ENCODE peak calls at places on chromosome 11, in seven cellular contexts. One of them, this sample, is unnamed.
A peak's percentile ranks its signal among the peaks of the same experiment; 100 is the strongest.

GRCh38 chr11:65426839-65427690 is 4.5 kb downstream of the NEAT1 start:
- DNase-seq in kidney epithelial cell: no peak
- DNase-seq in stimulated activated CD8-positive, alpha-beta memory T cell treated with anti-CD3 and anti-CD28 coated beads, Interleukin-7, amount 100 ng/mL, for 48 hours: no peak
- DNase-seq in choroid plexus epithelial cell: peak; percentile 86
- DNase-seq in mesendoderm: peak; percentile 83
- DNase-seq in posterior vena cava: peak; percentile 83
- DNase-seq in HS-27A: no peak
- DNase-seq in this sample: peak; percentile 70

GRCh38 chr11:10908215-10908990 is 50.5 kb upstream of the ZBED5 start:
- DNase-seq in kidney epithelial cell: peak; percentile 84
- DNase-seq in stimulated activated CD8-positive, alpha-beta memory T cell treated with anti-CD3 and anti-CD28 coated beads, Interleukin-7, amount 100 ng/mL, for 48 hours: no peak
- DNase-seq in choroid plexus epithelial cell: peak; percentile 90
- DNase-seq in mesendoderm: peak; percentile 56
- DNase-seq in posterior vena cava: peak; percentile 71
- DNase-seq in HS-27A: peak; percentile 94
- DNase-seq in this sample: no peak

GRCh38 chr11:112885744-112886706 is 75.2 kb upstream of the NCAM1 start:
- DNase-seq in kidney epithelial cell: no peak
- DNase-seq in stimulated activated CD8-positive, alpha-beta memory T cell treated with anti-CD3 and anti-CD28 coated beads, Interleukin-7, amount 100 ng/mL, for 48 hours: no peak
- DNase-seq in choroid plexus epithelial cell: no peak
- DNase-seq in mesendoderm: no peak
- DNase-seq in posterior vena cava: no peak
- DNase-seq in HS-27A: no peak
- DNase-seq in this sample: no peak

GRCh38 chr11:94130589-94131362 is 2.1 kb downstream of the PANX1 start:
- DNase-seq in kidney epithelial cell: no peak
- DNase-seq in stimulated activated CD8-positive, alpha-beta memory T cell treated with anti-CD3 and anti-CD28 coated beads, Interleukin-7, amount 100 ng/mL, for 48 hours: no peak
- DNase-seq in choroid plexus epithelial cell: peak; percentile 94
- DNase-seq in mesendoderm: no peak
- DNase-seq in posterior vena cava: no peak
- DNase-seq in HS-27A: no peak
- DNase-seq in this sample: no peak

GRCh38 chr11:61855939-61856730 is 28.0 kb downstream of the FADS2 start:
- DNase-seq in kidney epithelial cell: no peak
- DNase-seq in stimulated activated CD8-positive, alpha-beta memory T cell treated with anti-CD3 and anti-CD28 coated beads, Interleukin-7, amount 100 ng/mL, for 48 hours: no peak
- DNase-seq in choroid plexus epithelial cell: peak; percentile 46
- DNase-seq in mesendoderm: no peak
- DNase-seq in posterior vena cava: no peak
- DNase-seq in HS-27A: no peak
- DNase-seq in this sample: no peak

GRCh38 chr11:44474702-44475101 is 90.8 kb upstream of the CD82 start:
- DNase-seq in kidney epithelial cell: no peak
- DNase-seq in stimulated activated CD8-positive, alpha-beta memory T cell treated with anti-CD3 and anti-CD28 coated beads, Interleukin-7, amount 100 ng/mL, for 48 hours: no peak
- DNase-seq in choroid plexus epithelial cell: no peak
- DNase-seq in mesendoderm: no peak
- DNase-seq in posterior vena cava: no peak
- DNase-seq in HS-27A: no peak
- DNase-seq in this sample: no peak

GRCh38 chr11:24046731-24047130 is 450.1 kb upstream of the LUZP2 start:
- DNase-seq in kidney epithelial cell: no peak
- DNase-seq in stimulated activated CD8-positive, alpha-beta memory T cell treated with anti-CD3 and anti-CD28 coated beads, Interleukin-7, amount 100 ng/mL, for 48 hours: no peak
- DNase-seq in choroid plexus epithelial cell: peak; percentile 26
- DNase-seq in mesendoderm: no peak
- DNase-seq in posterior vena cava: no peak
- DNase-seq in HS-27A: no peak
- DNase-seq in this sample: no peak

GRCh38 chr11:120137611-120138521 is at the start of gene TRIM29:
- DNase-seq in kidney epithelial cell: no peak
- DNase-seq in stimulated activated CD8-positive, alpha-beta memory T cell treated with anti-CD3 and anti-CD28 coated beads, Interleukin-7, amount 100 ng/mL, for 48 hours: no peak
- DNase-seq in choroid plexus epithelial cell: no peak
- DNase-seq in mesendoderm: peak; percentile 14
- DNase-seq in posterior vena cava: peak; percentile 75
- DNase-seq in HS-27A: no peak
- DNase-seq in this sample: peak; percentile 33

GRCh38 chr11:60785136-60785535 is at the start of gene MS4A10:
- DNase-seq in kidney epithelial cell: no peak
- DNase-seq in stimulated activated CD8-positive, alpha-beta memory T cell treated with anti-CD3 and anti-CD28 coated beads, Interleukin-7, amount 100 ng/mL, for 48 hours: no peak
- DNase-seq in choroid plexus epithelial cell: no peak
- DNase-seq in mesendoderm: no peak
- DNase-seq in posterior vena cava: peak; percentile 34
- DNase-seq in HS-27A: no peak
- DNase-seq in this sample: no peak

GRCh38 chr11:66150140-66150539 is 80.1 kb downstream of the PACS1 start:
- DNase-seq in kidney epithelial cell: no peak
- DNase-seq in stimulated activated CD8-positive, alpha-beta memory T cell treated with anti-CD3 and anti-CD28 coated beads, Interleukin-7, amount 100 ng/mL, for 48 hours: no peak
- DNase-seq in choroid plexus epithelial cell: peak; percentile 52
- DNase-seq in mesendoderm: no peak
- DNase-seq in posterior vena cava: no peak
- DNase-seq in HS-27A: no peak
- DNase-seq in this sample: no peak

GRCh38 chr11:93727985-93728791 is 13.1 kb downstream of the TAF1D start:
- DNase-seq in kidney epithelial cell: no peak
- DNase-seq in stimulated activated CD8-positive, alpha-beta memory T cell treated with anti-CD3 and anti-CD28 coated beads, Interleukin-7, amount 100 ng/mL, for 48 hours: no peak
- DNase-seq in choroid plexus epithelial cell: no peak
- DNase-seq in mesendoderm: no peak
- DNase-seq in posterior vena cava: no peak
- DNase-seq in HS-27A: no peak
- DNase-seq in this sample: no peak

GRCh38 chr11:30586251-30587144 is at the start of gene MPPED2:
- DNase-seq in kidney epithelial cell: no peak
- DNase-seq in stimulated activated CD8-positive, alpha-beta memory T cell treated with anti-CD3 and anti-CD28 coated beads, Interleukin-7, amount 100 ng/mL, for 48 hours: no peak
- DNase-seq in choroid plexus epithelial cell: peak; percentile 10
- DNase-seq in mesendoderm: peak; percentile 85
- DNase-seq in posterior vena cava: peak; percentile 83
- DNase-seq in HS-27A: no peak
- DNase-seq in this sample: no peak

GRCh38 chr11:1848640-1849265 is 4.1 kb upstream of the LSP1 start:
- DNase-seq in kidney epithelial cell: no peak
- DNase-seq in stimulated activated CD8-positive, alpha-beta memory T cell treated with anti-CD3 and anti-CD28 coated beads, Interleukin-7, amount 100 ng/mL, for 48 hours: no peak
- DNase-seq in choroid plexus epithelial cell: no peak
- DNase-seq in mesendoderm: no peak
- DNase-seq in posterior vena cava: no peak
- DNase-seq in HS-27A: no peak
- DNase-seq in this sample: no peak

GRCh38 chr11:68843052-68843561 is 1.4 kb upstream of the CPT1A start:
- DNase-seq in kidney epithelial cell: no peak
- DNase-seq in stimulated activated CD8-positive, alpha-beta memory T cell treated with anti-CD3 and anti-CD28 coated beads, Interleukin-7, amount 100 ng/mL, for 48 hours: no peak
- DNase-seq in choroid plexus epithelial cell: peak; percentile 62
- DNase-seq in mesendoderm: no peak
- DNase-seq in posterior vena cava: no peak
- DNase-seq in HS-27A: no peak
- DNase-seq in this sample: peak; percentile 48

GRCh38 chr11:34986883-34987525 is 70.6 kb downstream of the PDHX start:
- DNase-seq in kidney epithelial cell: no peak
- DNase-seq in stimulated activated CD8-positive, alpha-beta memory T cell treated with anti-CD3 and anti-CD28 coated beads, Interleukin-7, amount 100 ng/mL, for 48 hours: no peak
- DNase-seq in choroid plexus epithelial cell: no peak
- DNase-seq in mesendoderm: no peak
- DNase-seq in posterior vena cava: no peak
- DNase-seq in HS-27A: no peak
- DNase-seq in this sample: no peak

GRCh38 chr11:83720675-83721074 is 434.5 kb upstream of the CCDC90B start:
- DNase-seq in kidney epithelial cell: no peak
- DNase-seq in stimulated activated CD8-positive, alpha-beta memory T cell treated with anti-CD3 and anti-CD28 coated beads, Interleukin-7, amount 100 ng/mL, for 48 hours: no peak
- DNase-seq in choroid plexus epithelial cell: no peak
- DNase-seq in mesendoderm: peak; percentile 74
- DNase-seq in posterior vena cava: no peak
- DNase-seq in HS-27A: no peak
- DNase-seq in this sample: no peak

GRCh38 chr11:8917157-8917820 is 6.3 kb downstream of the AKIP1 start:
- DNase-seq in kidney epithelial cell: peak; percentile 74
- DNase-seq in stimulated activated CD8-positive, alpha-beta memory T cell treated with anti-CD3 and anti-CD28 coated beads, Interleukin-7, amount 100 ng/mL, for 48 hours: no peak
- DNase-seq in choroid plexus epithelial cell: peak; percentile 97
- DNase-seq in mesendoderm: peak; percentile 96
- DNase-seq in posterior vena cava: no peak
- DNase-seq in HS-27A: peak; percentile 92
- DNase-seq in this sample: no peak

This sample was measured in activated naive CD4-positive, alpha-beta T cell treated with anti-CD3 and anti-CD28 coated beads, Interleukin-2, amount 50 U/mL, for 72 hours.